ENCODE peak calls at places on chromosomes 7 and 10, in nine cellular contexts. X is ureter; G is RWPE1; A is Caki2; W is mucosa of gallbladder; Q is left cardiac atrium; Y is hepatic stellate cell; S is activated CD4-positive, CD25-positive, alpha-beta regulatory T cell treated with anti-CD3 and anti-CD28 coated beads, Interleukin-2, amount 50 U/mL, for 72 hours; I is AG09319. N is an unnamed sample.

GRCh38 chr7:40804477-40805215 is 669.8 kb downstream of the SUGCT start:
- DNase-seq in G (no peak), A (no peak), X (no peak), I (peak), W (no peak), S (no peak), Q (no peak), Y (no peak), N (no peak)

GRCh38 chr10:131032329-131033165 is 279.0 kb downstream of the TCERG1L start:
- DNase-seq in G (no peak), X (no peak), I (no peak), S (no peak), W (no peak), A (no peak), Y (no peak), Q (no peak), N (no peak)

GRCh38 chr7:67377939-67378862 is 381.6 kb downstream of the TYW1 start:
- DNase-seq in W (peak), Q (peak), X (peak), A (peak), S (peak), Y (peak), I (peak), G (peak), N (peak)

GRCh38 chr10:77507313-77507712 is 130.3 kb downstream of the KCNMA1 start:
- DNase-seq in Y (no peak), S (no peak), A (no peak), G (no peak), W (no peak), I (no peak), X (no peak), Q (no peak), N (no peak)

GRCh38 chr10:113168560-113168959 is 218.5 kb downstream of the TCF7L2 start:
- DNase-seq in Q (no peak), Y (no peak), S (no peak), G (no peak), W (no peak), X (no peak), A (no peak), I (no peak), N (peak)

GRCh38 chr10:20677340-20677739 is 219.8 kb downstream of the NEBL start:
- DNase-seq in W (no peak), S (no peak), A (no peak), Q (no peak), G (no peak), I (no peak), Y (no peak), X (no peak), N (no peak)

GRCh38 chr10:6755891-6756460 is 175.9 kb upstream of the PRKCQ start:
- DNase-seq in W (no peak), Q (no peak), X (no peak), A (no peak), Y (no peak), G (peak), I (no peak), S (no peak), N (peak)

GRCh38 chr10:27724287-27724686 is 21.3 kb downstream of the MKX start:
- DNase-seq in A (no peak), S (no peak), X (no peak), G (no peak), Q (no peak), W (no peak), Y (no peak), I (no peak), N (no peak)

N was measured in dermis blood vessel endothelial cell.